ENCODE peak calls at places on chromosomes 6 and 20, in nine cellular contexts. M is transverse colon, X is endothelial cell of umbilical vein, T is HepG2, C is breast epithelium, Z is GM23338, K is HCT116, F is spleen, Q is upper lobe of left lung. E is an unnamed sample.

GRCh38 chr6:120354452-120355098 is 979.7 kb downstream of the TBC1D32 start:
- DNase-seq in M (no peak), X (no peak), T (no peak), C (no peak), Z (no peak), K (no peak), F (no peak), Q (no peak), E (no peak)

GRCh38 chr20:15005300-15005986 is 668.0 kb upstream of the FLRT3 start:
- DNase-seq in M (no peak), X (no peak), T (peak), C (no peak), Z (no peak), K (no peak), F (no peak), Q (no peak), E (no peak)

GRCh38 chr6:107618672-107619071 is 128.8 kb downstream of the SOBP start:
- DNase-seq in M (peak), X (no peak), T (no peak), C (no peak), Z (peak), K (no peak), F (peak), Q (no peak), E (no peak)

GRCh38 chr6:56387621-56388413 is 140.4 kb upstream of the COL21A1 start:
- DNase-seq in M (no peak), X (no peak), T (peak), C (no peak), Z (no peak), K (no peak), F (no peak), Q (no peak), E (no peak)

GRCh38 chr6:136031982-136032381 is 180.5 kb downstream of the PDE7B start:
- DNase-seq in M (no peak), X (peak), T (peak), C (no peak), Z (no peak), K (peak), F (no peak), Q (no peak), E (no peak)

GRCh38 chr6:11143394-11144371 is 32.2 kb upstream of the ERVFRD-1 start:
- DNase-seq in M (peak), X (no peak), T (peak), C (no peak), Z (no peak), K (peak), F (peak), Q (no peak), E (no peak)

GRCh38 chr6:132087391-132087790 is 136.2 kb upstream of the CCN2 start:
- DNase-seq in M (no peak), X (peak), T (no peak), C (no peak), Z (no peak), K (no peak), F (no peak), Q (no peak), E (no peak)

GRCh38 chr6:161215193-161215592 is 58.7 kb downstream of the AGPAT4 start:
- DNase-seq in M (no peak), X (peak), T (peak), C (no peak), Z (no peak), K (no peak), F (no peak), Q (no peak), E (no peak)

GRCh38 chr20:62321521-62321948 is 18.7 kb downstream of the ADRM1 start:
- DNase-seq in M (no peak), X (no peak), T (no peak), C (no peak), Z (peak), K (peak), F (no peak), Q (no peak), E (no peak)

GRCh38 chr6:165045631-165046030 is 263.8 kb downstream of the C6orf118 start:
- DNase-seq in M (no peak), X (no peak), T (no peak), C (no peak), Z (no peak), K (no peak), F (no peak), Q (no peak), E (no peak)

GRCh38 chr6:139970591-139970991 is 596.1 kb upstream of the CITED2 start:
- DNase-seq in M (no peak), X (peak), T (no peak), C (no peak), Z (no peak), K (no peak), F (no peak), Q (no peak), E (no peak)

GRCh38 chr20:12827796-12828406 is 180.9 kb upstream of the SPTLC3 start:
- DNase-seq in M (no peak), X (no peak), T (no peak), C (no peak), Z (peak), K (no peak), F (no peak), Q (no peak), E (no peak)

GRCh38 chr6:149862901-149863595 is 1.1 kb downstream of the LRP11 start:
- DNase-seq in M (peak), X (peak), T (peak), C (peak), Z (peak), K (no peak), F (peak), Q (peak), E (peak)
- TF ChIP-seq POLR2AphosphoS5 in M (peak), X (no peak), T (no peak), C (no peak), Z (no peak), K (no peak), F (peak), Q (no peak), E (no peak)

GRCh38 chr20:911882-912600 is 4.1 kb downstream of the ANGPT4 start:
- DNase-seq in M (no peak), X (no peak), T (no peak), C (no peak), Z (peak), K (peak), F (peak), Q (no peak), E (no peak)
- H3K4me3 ChIP-seq in M (no peak), X (no peak), T (no peak), C (no peak), Z (no peak), K (no peak), F (no peak), Q (no peak), E (no peak)

DNA sequence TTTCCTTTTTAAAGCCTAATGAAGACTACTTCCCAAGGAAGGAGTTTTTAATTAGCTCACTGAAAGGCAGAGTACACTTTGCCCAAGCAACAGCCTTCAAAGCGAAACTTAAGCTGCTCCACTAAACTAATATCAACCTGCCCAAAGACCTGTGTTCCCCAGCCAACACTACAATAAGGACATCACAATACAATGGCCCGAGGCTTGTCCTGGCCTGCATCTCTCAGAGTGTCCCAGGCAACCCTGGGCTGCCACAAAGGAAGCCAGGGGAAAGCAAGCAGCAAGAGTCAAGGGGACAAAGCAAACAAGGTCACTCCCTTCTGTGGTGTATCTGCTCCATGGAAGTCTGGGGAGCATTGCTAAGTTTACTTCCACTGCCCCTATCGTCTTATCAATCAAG is 52.3 kb downstream of the PIGU start:
- DNase-seq in M (no peak), X (no peak), T (no peak), C (peak), Z (no peak), K (no peak), F (no peak), Q (no peak), E (no peak)
- TF ChIP-seq POLR2AphosphoS5 in M (no peak), X (no peak), T (no peak), C (no peak), Z (no peak), K (no peak), F (no peak), Q (no peak), E (no peak)

DNA sequence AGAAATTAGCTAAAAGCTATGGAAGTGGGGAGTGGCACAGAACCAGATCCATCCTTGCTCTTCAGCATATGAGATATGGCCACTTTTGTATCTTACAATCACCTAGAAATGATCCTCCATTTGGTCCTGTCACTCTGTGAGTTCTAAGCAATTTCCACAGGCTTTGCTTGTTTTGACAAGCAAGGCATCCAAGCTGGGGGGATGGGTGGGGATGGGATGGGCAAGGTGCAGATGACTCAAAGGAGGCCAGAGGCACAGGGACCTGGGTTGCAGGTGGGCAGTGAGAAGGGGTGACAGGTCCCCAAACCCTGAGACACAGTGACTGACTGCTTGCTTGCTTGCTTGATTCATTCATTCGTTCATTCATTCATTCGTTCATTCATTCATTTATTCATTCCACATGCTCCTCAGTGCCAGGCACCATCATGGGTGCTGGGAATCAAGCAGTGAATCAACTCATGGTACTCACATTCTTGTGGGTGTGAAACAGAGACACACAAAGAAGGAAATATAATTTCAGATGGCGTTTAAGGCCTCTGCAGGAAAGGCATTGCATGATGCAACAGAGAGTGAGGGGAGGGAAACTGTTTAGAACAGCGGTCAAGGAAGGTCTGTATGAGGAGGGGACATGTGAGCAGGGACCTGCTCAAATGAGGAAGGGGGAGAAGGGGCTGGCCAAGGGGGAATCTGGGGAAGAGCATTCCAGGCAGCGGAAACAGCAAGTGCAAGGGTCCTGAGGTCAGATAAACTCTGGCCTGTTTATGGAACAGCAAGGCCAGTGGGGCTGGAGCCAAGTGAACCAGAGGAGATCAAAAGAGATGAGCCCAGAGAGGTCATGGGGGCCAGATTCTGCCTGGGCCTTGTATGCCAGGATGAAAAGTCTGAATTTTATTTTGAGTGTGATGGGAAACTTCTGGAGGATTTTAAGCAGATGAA is 3.4 kb downstream of the KCNB1 start:
- DNase-seq in M (no peak), X (no peak), T (no peak), C (no peak), Z (no peak), K (no peak), F (no peak), Q (no peak), E (no peak)
- H3K4me3 ChIP-seq in M (no peak), X (no peak), T (no peak), C (no peak), Z (no peak), K (no peak), F (no peak), Q (no peak), E (no peak)

DNA sequence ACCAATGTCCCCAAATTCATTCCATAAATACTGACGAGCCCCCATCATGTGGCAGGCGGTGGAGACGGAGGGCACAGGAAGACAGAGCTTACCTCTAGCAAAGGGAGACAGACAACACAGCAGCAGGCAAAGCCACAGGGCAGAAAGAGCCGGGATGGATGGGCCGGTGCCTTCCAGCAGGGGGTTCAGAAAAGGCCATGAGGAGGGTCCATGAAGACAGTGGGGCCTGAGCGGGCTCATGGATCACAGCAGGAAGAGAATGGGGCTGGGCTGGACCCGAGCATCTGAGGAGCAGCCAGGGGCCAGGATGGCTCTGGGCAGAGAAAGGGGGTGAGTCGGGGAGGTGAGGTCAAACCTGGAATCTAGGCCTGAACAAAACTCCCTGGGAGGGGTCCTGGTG is 42.0 kb downstream of the PREX1 start:
- DNase-seq in M (no peak), X (no peak), T (no peak), C (no peak), Z (no peak), K (no peak), F (peak), Q (no peak), E (no peak)
- TF ChIP-seq POLR2AphosphoS5 in M (no peak), X (no peak), T (no peak), C (no peak), Z (no peak), K (no peak), F (no peak), Q (no peak), E (no peak)